ENCODE peak calls at places on chromosomes 6 and 20, in four cellular contexts. One of them, this sample, is unnamed.

GRCh38 chr6:26493258-26493657 is 6.8 kb upstream of the BTN1A1 start:
- DNase-seq in K562: peak; percentile 51
- DNase-seq in HepG2: peak; percentile 52
- DNase-seq in GM12878: no peak
- DNase-seq in this sample: no peak

GRCh38 chr20:31605902-31606677 is 1.0 kb downstream of the ID1 start:
- DNase-seq in GM12878: no peak
- DNase-seq in K562: no peak
- DNase-seq in HepG2: peak; percentile 47
- DNase-seq in this sample: no peak

GRCh38 chr6:87197547-87197946 is 42.2 kb downstream of the ZNF292 start:
- DNase-seq in K562: no peak
- DNase-seq in GM12878: peak; percentile 49
- DNase-seq in HepG2: no peak
- DNase-seq in this sample: no peak

GRCh38 chr6:130962951-130963350 is 100.1 kb downstream of the EPB41L2 start:
- DNase-seq in HepG2: no peak
- DNase-seq in K562: no peak
- DNase-seq in GM12878: no peak
- DNase-seq in this sample: no peak

GRCh38 chr6:7891098-7891872 is 19.3 kb downstream of the TXNDC5 start:
- DNase-seq in GM12878: no peak
- DNase-seq in HepG2: no peak
- DNase-seq in K562: no peak
- DNase-seq in this sample: no peak

GRCh38 chr6:84263557-84263956 is 36.1 kb upstream of the CEP162 start:
- DNase-seq in HepG2: peak; percentile 63
- DNase-seq in K562: no peak
- DNase-seq in GM12878: no peak
- DNase-seq in this sample: no peak

GRCh38 chr6:157840776-157841175 is 17.7 kb downstream of the SNX9 start:
- DNase-seq in HepG2: no peak
- DNase-seq in K562: no peak
- DNase-seq in GM12878: no peak
- DNase-seq in this sample: no peak

GRCh38 chr20:41094656-41095055 is 42.7 kb upstream of the PLCG1 start:
- DNase-seq in K562: no peak
- DNase-seq in GM12878: no peak
- DNase-seq in HepG2: no peak
- DNase-seq in this sample: no peak

GRCh38 chr6:106519460-106520394 is 109.6 kb downstream of the RTN4IP1 start:
- DNase-seq in HepG2: no peak
- DNase-seq in K562: peak; percentile 37
- DNase-seq in GM12878: peak; percentile 89
- DNase-seq in this sample: peak; percentile 42

GRCh38 chr20:14724465-14724864 is 387.1 kb upstream of the FLRT3 start:
- DNase-seq in K562: no peak
- DNase-seq in HepG2: no peak
- DNase-seq in GM12878: no peak
- DNase-seq in this sample: no peak

GRCh38 chr6:169407338-169407737 is 153.7 kb upstream of the THBS2 start:
- DNase-seq in HepG2: no peak
- DNase-seq in K562: no peak
- DNase-seq in GM12878: no peak
- DNase-seq in this sample: no peak

GRCh38 chr20:43976577-43976976 is 61.9 kb downstream of the TOX2 start:
- DNase-seq in K562: no peak
- DNase-seq in HepG2: no peak
- DNase-seq in GM12878: no peak
- DNase-seq in this sample: no peak

GRCh38 chr6:151389640-151390275 is 1.6 kb downstream of the ZBTB2 start:
- DNase-seq in GM12878: no peak
- DNase-seq in HepG2: peak; percentile 64
- DNase-seq in K562: peak; percentile 37
- DNase-seq in this sample: no peak

DNA sequence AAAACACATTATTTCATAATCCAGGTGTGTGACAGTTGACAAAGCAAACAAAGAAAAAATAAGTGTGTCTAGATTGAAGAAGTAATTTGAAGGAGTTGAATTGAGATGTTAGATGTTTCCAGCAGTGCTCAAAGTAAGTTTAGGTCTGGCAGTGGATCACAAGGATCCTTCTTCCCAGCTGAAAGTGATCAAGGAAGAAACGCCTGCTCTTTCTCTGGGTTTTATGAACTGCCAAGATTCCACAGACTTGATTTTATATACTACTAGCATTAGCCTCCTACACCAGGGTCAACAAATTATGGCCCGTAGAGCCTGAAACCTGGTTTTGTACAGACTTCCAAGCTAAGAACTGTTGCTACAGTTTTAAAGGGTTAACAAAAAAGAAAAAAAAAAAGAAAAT is 30.3 kb downstream of the STX7 start:
- DNase-seq in HepG2: no peak
- DNase-seq in K562: no peak
- DNase-seq in GM12878: no peak
- DNase-seq in this sample: no peak
- TF ChIP-seq POLR2A in HepG2: no peak
- TF ChIP-seq POLR2A in K562: no peak
- TF ChIP-seq POLR2A in GM12878: no peak
- TF ChIP-seq POLR2A in this sample: no peak

GRCh38 chr6:162344301-162344700 is 383.3 kb downstream of the PRKN start:
- DNase-seq in HepG2: no peak
- DNase-seq in K562: no peak
- DNase-seq in GM12878: no peak
- DNase-seq in this sample: no peak

GRCh38 chr6:162344935-162345599 is 382.5 kb downstream of the PRKN start:
- DNase-seq in K562: no peak
- DNase-seq in GM12878: no peak
- DNase-seq in HepG2: no peak
- DNase-seq in this sample: no peak

GRCh38 chr6:162343902-162344226 is 383.7 kb downstream of the PRKN start:
- DNase-seq in GM12878: no peak
- DNase-seq in HepG2: no peak
- DNase-seq in K562: no peak
- DNase-seq in this sample: no peak

GRCh38 chr6:162337412-162337811 is 390.2 kb downstream of the PRKN start:
- DNase-seq in K562: no peak
- DNase-seq in GM12878: no peak
- DNase-seq in HepG2: no peak
- DNase-seq in this sample: no peak

GRCh38 chr6:162343196-162343901 is 384.2 kb downstream of the PRKN start:
- DNase-seq in GM12878: no peak
- DNase-seq in HepG2: no peak
- DNase-seq in K562: no peak
- DNase-seq in this sample: peak; percentile 4
- TF ChIP-seq ZBTB33 in GM12878: no peak
- TF ChIP-seq ZBTB33 in HepG2: no peak
- TF ChIP-seq ZBTB33 in K562: no peak
- TF ChIP-seq ZBTB33 in this sample: no peak

GRCh38 chr6:21593927-21594421 is 423 bp downstream of the SOX4 start:
- DNase-seq in K562: no peak
- DNase-seq in GM12878: no peak
- DNase-seq in HepG2: peak; percentile 25
- DNase-seq in this sample: no peak

GRCh38 chr6:21594427-21595264 is 1.1 kb downstream of the SOX4 start:
- DNase-seq in GM12878: no peak
- DNase-seq in HepG2: peak; percentile 29
- DNase-seq in K562: no peak
- DNase-seq in this sample: no peak

GRCh38 chr6:21595951-21596378 is 2.4 kb downstream of the SOX4 start:
- DNase-seq in HepG2: no peak
- DNase-seq in GM12878: no peak
- DNase-seq in K562: no peak
- DNase-seq in this sample: no peak

GRCh38 chr6:21596379-21597242 is 3.1 kb downstream of the SOX4 start:
- DNase-seq in HepG2: no peak
- DNase-seq in K562: no peak
- DNase-seq in GM12878: no peak
- DNase-seq in this sample: no peak

GRCh38 chr6:21595265-21595950 is 1.9 kb downstream of the SOX4 start:
- DNase-seq in K562: no peak
- DNase-seq in GM12878: no peak
- DNase-seq in HepG2: no peak
- DNase-seq in this sample: no peak
- TF ChIP-seq POLR2A in K562: no peak
- TF ChIP-seq POLR2A in GM12878: peak; percentile 30
- TF ChIP-seq POLR2A in HepG2: no peak
- TF ChIP-seq POLR2A in this sample: no peak

GRCh38 chr20:51563141-51563596 is 20.6 kb upstream of the NFATC2 start:
- DNase-seq in GM12878: no peak
- DNase-seq in K562: no peak
- DNase-seq in HepG2: no peak
- DNase-seq in this sample: no peak

GRCh38 chr20:51562334-51563140 is 20.0 kb upstream of the NFATC2 start:
- DNase-seq in HepG2: no peak
- DNase-seq in K562: peak; percentile 48
- DNase-seq in GM12878: no peak
- DNase-seq in this sample: peak; percentile 26

GRCh38 chr20:51560042-51560441 is 17.5 kb upstream of the NFATC2 start:
- DNase-seq in GM12878: no peak
- DNase-seq in HepG2: no peak
- DNase-seq in K562: no peak
- DNase-seq in this sample: no peak

GRCh38 chr20:51562027-51562333 is 19.5 kb upstream of the NFATC2 start:
- DNase-seq in K562: no peak
- DNase-seq in GM12878: no peak
- DNase-seq in HepG2: no peak
- DNase-seq in this sample: no peak

DNA sequence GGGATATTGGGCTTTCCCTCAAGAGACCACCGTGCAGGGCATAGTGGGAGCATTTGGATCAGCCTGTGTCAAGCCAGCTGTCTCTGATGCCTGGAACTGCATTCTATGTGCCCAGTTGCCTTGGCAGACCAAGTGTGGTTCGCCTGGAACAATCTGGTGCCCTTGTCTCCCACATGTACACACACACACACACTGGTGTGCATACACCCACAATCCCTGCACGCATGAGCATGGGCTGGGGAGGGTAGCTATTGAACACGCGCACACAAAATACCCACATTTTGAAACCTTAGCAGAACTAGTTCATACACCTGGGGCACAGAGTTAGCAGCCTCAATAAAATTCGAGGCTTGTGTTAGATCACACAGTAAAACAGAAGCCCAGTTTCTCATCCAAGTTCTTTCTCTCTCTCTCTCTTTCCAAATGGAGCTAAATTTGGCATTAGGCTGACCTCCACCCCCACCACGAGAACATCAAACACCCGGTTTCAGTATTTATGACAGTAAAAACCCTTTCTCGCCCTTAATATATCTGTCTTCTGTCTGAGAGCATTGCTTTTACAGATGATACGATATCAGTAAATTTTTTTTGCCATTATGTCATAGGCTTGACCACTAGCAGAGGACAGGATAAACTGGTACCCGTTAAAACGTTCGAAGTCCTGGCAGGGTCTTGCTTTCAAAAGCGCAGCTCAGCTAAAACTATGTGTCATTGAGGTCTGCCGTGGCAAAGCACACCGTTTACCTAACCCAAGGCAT is 18.2 kb upstream of the NFATC2 start:
- DNase-seq in GM12878: no peak
- DNase-seq in HepG2: no peak
- DNase-seq in K562: no peak
- DNase-seq in this sample: no peak
- TF ChIP-seq ZBTB33 in GM12878: no peak
- TF ChIP-seq ZBTB33 in HepG2: no peak
- TF ChIP-seq ZBTB33 in K562: no peak
- TF ChIP-seq ZBTB33 in this sample: no peak

DNA sequence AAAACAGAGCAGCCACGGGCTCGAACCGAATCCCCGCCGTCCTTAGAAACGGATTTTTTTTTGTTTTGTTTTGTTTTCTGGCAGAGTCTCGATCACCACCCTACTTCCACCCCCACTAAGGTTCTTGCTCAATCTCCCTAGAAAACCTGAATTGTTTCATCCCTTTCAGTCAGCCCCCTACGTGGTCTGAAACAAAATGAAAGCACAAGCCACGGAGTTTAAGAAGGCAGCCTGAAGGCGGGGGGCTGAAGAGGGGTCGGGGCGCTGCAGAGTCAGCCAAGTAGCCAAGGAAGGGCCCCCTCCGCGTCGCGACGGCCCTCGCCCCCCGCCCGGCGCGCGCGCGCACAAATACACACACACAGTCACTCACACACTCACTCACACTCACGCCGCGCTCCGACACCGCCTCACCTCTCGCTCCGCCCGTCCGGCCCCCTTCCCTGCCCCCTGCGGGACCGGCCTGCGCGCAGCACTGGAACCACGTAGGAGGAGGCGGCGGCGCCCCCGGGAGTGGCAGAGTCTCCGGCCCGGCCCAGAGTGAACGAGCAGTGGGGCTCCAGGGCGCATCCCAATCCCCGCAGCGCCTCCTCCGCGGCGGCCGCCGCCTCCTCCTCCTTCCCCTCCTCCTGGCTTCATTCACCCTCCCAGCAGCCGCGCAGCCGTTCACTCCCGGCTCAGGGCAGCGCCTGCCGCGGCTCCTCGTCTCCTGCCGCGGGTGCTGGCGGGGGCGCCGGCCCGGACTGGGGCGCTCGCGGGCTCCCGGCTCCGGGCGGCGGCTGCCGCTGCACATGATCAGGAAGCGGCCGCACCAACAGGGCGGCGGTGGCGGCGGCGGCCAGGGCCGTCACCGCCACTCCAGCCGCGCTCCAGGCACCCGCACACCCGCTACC is 1.4 kb downstream of the ATXN1 start:
- DNase-seq in GM12878: no peak
- DNase-seq in HepG2: peak; percentile 71
- DNase-seq in K562: peak; percentile 66
- DNase-seq in this sample: no peak
- TF ChIP-seq POLR2A in GM12878: peak; percentile 80
- TF ChIP-seq POLR2A in HepG2: peak; percentile 73
- TF ChIP-seq POLR2A in K562: peak; percentile 49
- TF ChIP-seq POLR2A in this sample: no peak

GRCh38 chr20:37407117-37407566 is 61.2 kb downstream of the SRC start:
- DNase-seq in GM12878: no peak
- DNase-seq in HepG2: no peak
- DNase-seq in K562: no peak
- DNase-seq in this sample: no peak
- TF ChIP-seq ZBTB33 in GM12878: no peak
- TF ChIP-seq ZBTB33 in HepG2: no peak
- TF ChIP-seq ZBTB33 in K562: no peak
- TF ChIP-seq ZBTB33 in this sample: no peak